ENCODE peak calls at places on chromosomes 5 and 9, in nine cellular contexts. N, D, S, Q, I, H, B, G and X are unnamed samples.

GRCh38 chr5:62017092-62017491 is 288.9 kb upstream of the KIF2A start:
- DNase-seq in N (no peak), D (no peak), S (no peak), Q (no peak), I (no peak), H (no peak), B (no peak), G (no peak), X (no peak)

GRCh38 chr5:36877667-36878420 is 1.3 kb downstream of the NIPBL start:
- DNase-seq in N (no peak), D (no peak), S (no peak), Q (peak; percentile 46), I (no peak), H (no peak), B (no peak), G (no peak), X (no peak)

GRCh38 chr9:130084337-130084736 is 30.6 kb downstream of the GPR107 start:
- DNase-seq in N (no peak), D (no peak), S (no peak), Q (no peak), I (no peak), H (no peak), B (no peak), G (no peak), X (no peak)

GRCh38 chr5:87127426-87127825 is 140.3 kb upstream of the RASA1 start:
- DNase-seq in N (no peak), D (no peak), S (no peak), Q (no peak), I (no peak), H (peak; percentile 32), B (no peak), G (no peak), X (no peak)

GRCh38 chr9:126763130-126763764 is 41.6 kb upstream of the ZBTB43 start:
- DNase-seq in N (no peak), D (no peak), S (no peak), Q (peak; percentile 64), I (no peak), H (no peak), B (peak; percentile 8), G (no peak), X (no peak)

GRCh38 chr5:97422678-97423077 is 239.6 kb upstream of the RIOK2 start:
- DNase-seq in N (no peak), D (no peak), S (no peak), Q (no peak), I (no peak), H (no peak), B (no peak), G (no peak), X (no peak)

GRCh38 chr9:89961616-89962341 is 357.0 kb downstream of the GADD45G start:
- DNase-seq in N (no peak), D (no peak), S (no peak), Q (peak; percentile 51), I (no peak), H (no peak), B (no peak), G (no peak), X (no peak)

GRCh38 chr9:124708633-124709032 is 62.5 kb downstream of the NR6A1 start:
- DNase-seq in N (no peak), D (no peak), S (no peak), Q (no peak), I (no peak), H (no peak), B (no peak), G (no peak), X (no peak)

GRCh38 chr5:123125172-123125508 is 36.1 kb downstream of the PRDM6 start:
- DNase-seq in N (no peak), D (no peak), S (no peak), Q (no peak), I (no peak), H (no peak), B (no peak), G (no peak), X (no peak)

GRCh38 chr9:129321511-129322021 is 143.5 kb upstream of the IER5L start:
- DNase-seq in N (no peak), D (peak; percentile 67), S (no peak), Q (peak; percentile 14), I (no peak), H (no peak), B (no peak), G (no peak), X (no peak)

GRCh38 chr9:124914753-124915405 is 26.0 kb downstream of the GOLGA1 start:
- DNase-seq in N (no peak), D (no peak), S (no peak), Q (no peak), I (no peak), H (no peak), B (no peak), G (no peak), X (no peak)

GRCh38 chr9:120783611-120784047 is 9.6 kb downstream of the FBXW2 start:
- DNase-seq in N (no peak), D (no peak), S (no peak), Q (no peak), I (no peak), H (no peak), B (no peak), G (no peak), X (no peak)

GRCh38 chr5:52861368-52861767 is 73.7 kb downstream of the ITGA1 start:
- DNase-seq in N (no peak), D (no peak), S (no peak), Q (no peak), I (no peak), H (no peak), B (no peak), G (no peak), X (no peak)

GRCh38 chr5:52864376-52864775 is 76.7 kb downstream of the ITGA1 start:
- DNase-seq in N (no peak), D (no peak), S (peak; percentile 18), Q (no peak), I (no peak), H (peak; percentile 56), B (no peak), G (no peak), X (no peak)

GRCh38 chr5:52864884-52865283 is 77.2 kb downstream of the ITGA1 start:
- DNase-seq in N (no peak), D (no peak), S (no peak), Q (no peak), I (no peak), H (peak; percentile 92), B (no peak), G (no peak), X (no peak)

GRCh38 chr5:52867809-52868208 is 80.1 kb downstream of the ITGA1 start:
- DNase-seq in N (no peak), D (no peak), S (no peak), Q (no peak), I (no peak), H (no peak), B (no peak), G (no peak), X (no peak)

DNA sequence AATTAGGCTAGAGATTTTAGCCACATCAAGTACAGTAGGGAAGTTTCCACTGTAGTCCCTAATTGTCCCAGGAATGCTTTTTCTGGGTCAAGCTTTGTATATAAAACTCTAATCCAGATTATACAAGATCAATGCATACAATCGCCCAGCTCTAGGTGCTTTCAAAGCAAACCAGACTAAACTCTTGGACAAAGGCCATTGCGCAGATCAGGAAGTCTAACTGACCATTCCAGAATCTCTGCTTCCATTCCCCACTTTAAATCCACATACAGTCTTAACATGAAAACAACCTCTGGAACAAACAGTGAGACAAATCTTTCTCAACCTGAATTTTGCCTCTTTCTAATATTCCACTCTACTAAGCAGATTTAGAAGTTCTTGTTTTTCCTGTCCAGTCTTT is 76.0 kb downstream of the ITGA1 start:
- DNase-seq in N (no peak), D (no peak), S (no peak), Q (no peak), I (no peak), H (no peak), B (no peak), G (no peak), X (no peak)
- H3K27ac ChIP-seq in N (peak overlapping the region; percentile 20), D (peak overlapping the region; percentile 57), S (peak overlapping the region; percentile 24), Q (no peak overlapping the region), I (peak overlapping the region; percentile 45), H (peak overlapping the region; percentile 71), B (no peak overlapping the region), G (no peak overlapping the region), X (peak overlapping the region; percentile 77)

DNA sequence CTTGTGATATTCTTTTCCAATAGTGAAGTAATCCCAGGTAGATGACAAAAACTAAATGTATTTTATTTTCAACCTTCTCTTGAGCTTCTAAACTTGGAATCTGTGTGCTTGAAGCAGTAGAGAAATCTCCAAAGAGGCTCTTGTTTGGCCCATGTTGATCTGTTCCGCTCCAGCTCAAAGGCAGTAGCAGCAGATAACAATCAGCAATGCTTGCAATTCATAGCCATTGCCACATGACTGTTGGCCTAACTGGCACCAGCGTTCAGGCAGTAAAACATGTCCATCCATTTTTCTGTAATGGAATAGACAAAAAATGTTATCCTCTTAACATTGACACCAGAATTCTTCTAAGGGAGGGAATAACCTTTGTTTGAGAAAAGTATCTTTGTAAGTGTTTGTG is 270.7 kb upstream of the MSX2 start:
- DNase-seq in N (no peak), D (no peak), S (no peak), Q (no peak), I (no peak), H (no peak), B (no peak), G (no peak), X (no peak)
- H3K27ac ChIP-seq in N (no peak overlapping the region), D (no peak overlapping the region), S (no peak overlapping the region), Q (no peak overlapping the region), I (no peak overlapping the region), H (no peak overlapping the region), B (no peak overlapping the region), G (no peak overlapping the region), X (no peak overlapping the region)

DNA sequence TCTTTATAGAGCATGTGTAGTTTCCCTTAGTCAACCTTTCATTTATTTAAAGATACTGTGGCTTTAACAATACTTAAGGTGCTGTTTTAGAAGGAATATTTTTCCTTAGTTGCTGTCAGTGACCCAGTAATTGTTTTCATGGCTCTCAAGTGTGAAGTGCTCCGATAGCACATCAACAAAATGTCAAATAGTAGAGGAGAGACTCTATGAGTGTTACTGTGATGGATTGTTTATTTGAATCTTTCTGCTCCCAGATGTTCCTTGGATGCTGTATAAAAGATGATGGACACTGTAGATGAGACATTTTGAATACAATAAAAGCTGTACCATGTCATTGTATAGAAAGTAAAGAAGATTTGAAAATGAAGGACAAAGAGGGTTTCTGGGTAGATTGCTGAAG is 1185.7 kb upstream of the C9orf72 start:
- DNase-seq in N (no peak), D (no peak), S (no peak), Q (no peak), I (no peak), H (no peak), B (no peak), G (no peak), X (no peak)
- H3K27ac ChIP-seq in N (no peak overlapping the region), D (no peak overlapping the region), S (no peak overlapping the region), Q (no peak overlapping the region), I (no peak overlapping the region), H (no peak overlapping the region), B (no peak overlapping the region), G (no peak overlapping the region), X (no peak overlapping the region)

GRCh38 chr9:106324596-106325280 is 538.2 kb upstream of the ZNF462 start:
- DNase-seq in N (no peak), D (no peak), S (no peak), Q (no peak), I (no peak), H (no peak), B (peak; percentile 42), G (no peak), X (no peak)

GRCh38 chr9:106324071-106324470 is 538.9 kb upstream of the ZNF462 start:
- DNase-seq in N (no peak), D (no peak), S (no peak), Q (no peak), I (no peak), H (no peak), B (no peak), G (no peak), X (no peak)

GRCh38 chr9:106322741-106323140 is 540.2 kb upstream of the ZNF462 start:
- DNase-seq in N (no peak), D (no peak), S (no peak), Q (no peak), I (no peak), H (no peak), B (no peak), G (no peak), X (no peak)

GRCh38 chr9:106326493-106326892 is 536.5 kb upstream of the ZNF462 start:
- DNase-seq in N (no peak), D (no peak), S (no peak), Q (no peak), I (no peak), H (no peak), B (no peak), G (no peak), X (no peak)
- H3K27ac ChIP-seq in N (no peak overlapping the region), D (no peak overlapping the region), S (no peak overlapping the region), Q (no peak overlapping the region), I (no peak overlapping the region), H (no peak overlapping the region), B (no peak overlapping the region), G (no peak overlapping the region), X (no peak overlapping the region)